ENCODE peak calls at places on chromosomes 2 and 18, in nine cellular contexts. Z is AG09309; B is adrenal gland; F is Right ventricle myocardium superior; G is GM13976; Y is neuronal stem cell; Q is activated CD4-positive, alpha-beta T cell treated with anti-CD3 and anti-CD28 coated beads, Interleukin-2, amount 50 U/mL, for 48 hours; K is heart right ventricle; C is NCI-H187 treated with DMSO at 0.1 percent for 48 hours. E is an unnamed sample.

GRCh38 chr2:108278631-108279030 is 10.1 kb upstream of the SULT1C2 start:
- DNase-seq in C (no peak), Q (no peak), K (no peak), Y (no peak), G (no peak), Z (no peak), F (no peak), B (no peak), E (no peak)

GRCh38 chr2:66730429-66730828 is 295.5 kb downstream of the MEIS1 start:
- DNase-seq in G (no peak), C (no peak), B (no peak), F (no peak), Z (no peak), Q (no peak), Y (no peak), K (no peak), E (no peak)

GRCh38 chr18:32759768-32760167 is 13.1 kb downstream of the KLHL14 start:
- DNase-seq in B (no peak), Q (no peak), G (no peak), C (no peak), Z (no peak), F (no peak), Y (no peak), K (no peak), E (no peak)

GRCh38 chr2:136424112-136424511 is 306.2 kb upstream of the CXCR4 start:
- DNase-seq in B (no peak), K (no peak), G (no peak), C (no peak), Z (no peak), Y (no peak), F (no peak), Q (peak), E (no peak)

GRCh38 chr2:191274404-191274803 is 29.2 kb downstream of the MYO1B start:
- DNase-seq in C (no peak), B (no peak), K (no peak), G (no peak), Y (no peak), Q (no peak), F (no peak), Z (no peak), E (no peak)

GRCh38 chr2:236237468-236238190 is 26.6 kb downstream of the ASB18 start:
- DNase-seq in B (no peak), G (no peak), Z (no peak), C (no peak), F (no peak), K (peak), Q (no peak), Y (no peak), E (peak)

GRCh38 chr2:212960336-212960735 is 191.1 kb downstream of the IKZF2 start:
- DNase-seq in C (no peak), G (no peak), F (no peak), K (no peak), B (no peak), Y (no peak), Z (no peak), Q (no peak), E (no peak)

GRCh38 chr18:10926565-10927194 is 222.7 kb downstream of the PIEZO2 start:
- DNase-seq in K (no peak), Z (no peak), G (peak), F (no peak), Y (no peak), B (no peak), C (no peak), Q (no peak), E (no peak)

GRCh38 chr2:9708683-9709538 is 78.1 kb upstream of the YWHAQ start:
- DNase-seq in C (no peak), K (no peak), Y (no peak), Q (peak), Z (no peak), G (peak), B (no peak), F (no peak), E (no peak)

GRCh38 chr2:54176577-54176976 is 61.2 kb downstream of the ACYP2 start:
- DNase-seq in B (peak), C (no peak), Q (no peak), G (no peak), K (peak), F (peak), Y (no peak), Z (peak), E (peak)

GRCh38 chr2:173030541-173031485 is 44.8 kb upstream of the MAP3K20 start:
- DNase-seq in Y (no peak), Z (no peak), F (no peak), K (no peak), C (no peak), B (no peak), Q (no peak), G (no peak), E (no peak)

GRCh38 chr2:153808675-153809074 is 63.0 kb upstream of the GALNT13 start:
- DNase-seq in F (no peak), C (no peak), Z (no peak), B (no peak), Y (no peak), Q (no peak), G (no peak), K (no peak), E (no peak)

GRCh38 chr18:62287753-62288668 is 37.1 kb upstream of the TNFRSF11A start:
- DNase-seq in Q (no peak), B (no peak), F (no peak), Z (no peak), Y (no peak), C (no peak), K (no peak), G (no peak), E (no peak)

GRCh38 chr2:61799054-61799453 is 54.8 kb downstream of the FAM161A start:
- DNase-seq in B (no peak), Z (no peak), G (no peak), Y (no peak), F (no peak), C (no peak), Q (no peak), K (no peak), E (no peak)